ENCODE peak calls at places on chromosomes 11 and 22, in seven cellular contexts. B is lower lobe of right lung, U is DND-41, P is heart right ventricle, E is sigmoid colon, O is HL-60, X is cardiac fibroblast. H is an unnamed sample.

GRCh38 chr11:5620606-5621521 is 3.9 kb upstream of the TRIM34 start:
- DNase-seq in B (no peak), U (no peak), P (no peak), E (no peak), O (no peak), X (peak; percentile 87), H (peak; percentile 85)

GRCh38 chr11:109512249-109512648 is 90.3 kb downstream of the C11orf87 start:
- DNase-seq in B (no peak), U (no peak), P (no peak), E (no peak), O (no peak), X (no peak), H (peak; percentile 19)

GRCh38 chr11:111586305-111586915 is 15.8 kb upstream of the SIK2 start:
- DNase-seq in B (no peak), U (peak; percentile 33), P (no peak), E (no peak), O (peak; percentile 32), X (peak; percentile 68), H (peak; percentile 56)

GRCh38 chr11:28209906-28210305 is 101.7 kb downstream of the METTL15 start:
- DNase-seq in B (no peak), U (no peak), P (no peak), E (no peak), O (no peak), X (no peak), H (peak; percentile 64)

GRCh38 chr11:101049813-101050212 is 79.8 kb downstream of the PGR start:
- DNase-seq in B (no peak), U (no peak), P (no peak), E (no peak), O (no peak), X (no peak), H (no peak)

GRCh38 chr11:8357505-8357888 is 93.8 kb upstream of the LMO1 start:
- DNase-seq in B (no peak), U (no peak), P (no peak), E (no peak), O (no peak), X (no peak), H (no peak)

GRCh38 chr11:27317751-27318150 is 45.3 kb downstream of the CCDC34 start:
- DNase-seq in B (no peak), U (no peak), P (no peak), E (no peak), O (no peak), X (peak; percentile 25), H (peak; percentile 49)

GRCh38 chr11:44446341-44446712 is 119.1 kb upstream of the CD82 start:
- DNase-seq in B (no peak), U (no peak), P (no peak), E (no peak), O (no peak), X (no peak), H (no peak)

GRCh38 chr11:112599861-112600533 is 339.3 kb upstream of the PLET1 start:
- DNase-seq in B (no peak), U (no peak), P (no peak), E (no peak), O (no peak), X (peak; percentile 11), H (no peak)

GRCh38 chr11:35511666-35512065 is 13.8 kb downstream of the PAMR1 start:
- DNase-seq in B (no peak), U (no peak), P (no peak), E (no peak), O (no peak), X (peak; percentile 29), H (peak; percentile 91)

GRCh38 chr22:43889366-43890253 is 2.2 kb downstream of the PNPLA5 start:
- DNase-seq in B (no peak), U (no peak), P (no peak), E (peak; percentile 39), O (no peak), X (peak; percentile 29), H (peak; percentile 42)

GRCh38 chr22:35337932-35338331 is 38.2 kb downstream of the TOM1 start:
- DNase-seq in B (no peak), U (peak; percentile 18), P (no peak), E (no peak), O (no peak), X (no peak), H (no peak)

GRCh38 chr22:27475548-27475897 is 326.0 kb downstream of the MN1 start:
- DNase-seq in B (no peak), U (no peak), P (no peak), E (no peak), O (no peak), X (no peak), H (no peak)
- TF ChIP-seq CTCF in B (no peak), U (no peak), P (no peak), E (no peak), O (no peak), X (no peak), H (no peak)

GRCh38 chr11:47183969-47184368 is 2.3 kb downstream of the PACSIN3 start:
- DNase-seq in B (no peak), U (no peak), P (peak; percentile 33), E (no peak), O (no peak), X (no peak), H (no peak)

GRCh38 chr11:47184711-47185304 is 1.4 kb downstream of the PACSIN3 start:
- DNase-seq in B (no peak), U (no peak), P (peak; percentile 45), E (peak; percentile 81), O (no peak), X (peak; percentile 27), H (no peak)

GRCh38 chr11:47181271-47181670 is 4.6 kb upstream of the ARFGAP2 start:
- DNase-seq in B (no peak), U (no peak), P (no peak), E (no peak), O (no peak), X (no peak), H (no peak)

GRCh38 chr11:47182380-47182779 is 3.9 kb downstream of the PACSIN3 start:
- DNase-seq in B (no peak), U (no peak), P (no peak), E (no peak), O (no peak), X (no peak), H (no peak)

DNA sequence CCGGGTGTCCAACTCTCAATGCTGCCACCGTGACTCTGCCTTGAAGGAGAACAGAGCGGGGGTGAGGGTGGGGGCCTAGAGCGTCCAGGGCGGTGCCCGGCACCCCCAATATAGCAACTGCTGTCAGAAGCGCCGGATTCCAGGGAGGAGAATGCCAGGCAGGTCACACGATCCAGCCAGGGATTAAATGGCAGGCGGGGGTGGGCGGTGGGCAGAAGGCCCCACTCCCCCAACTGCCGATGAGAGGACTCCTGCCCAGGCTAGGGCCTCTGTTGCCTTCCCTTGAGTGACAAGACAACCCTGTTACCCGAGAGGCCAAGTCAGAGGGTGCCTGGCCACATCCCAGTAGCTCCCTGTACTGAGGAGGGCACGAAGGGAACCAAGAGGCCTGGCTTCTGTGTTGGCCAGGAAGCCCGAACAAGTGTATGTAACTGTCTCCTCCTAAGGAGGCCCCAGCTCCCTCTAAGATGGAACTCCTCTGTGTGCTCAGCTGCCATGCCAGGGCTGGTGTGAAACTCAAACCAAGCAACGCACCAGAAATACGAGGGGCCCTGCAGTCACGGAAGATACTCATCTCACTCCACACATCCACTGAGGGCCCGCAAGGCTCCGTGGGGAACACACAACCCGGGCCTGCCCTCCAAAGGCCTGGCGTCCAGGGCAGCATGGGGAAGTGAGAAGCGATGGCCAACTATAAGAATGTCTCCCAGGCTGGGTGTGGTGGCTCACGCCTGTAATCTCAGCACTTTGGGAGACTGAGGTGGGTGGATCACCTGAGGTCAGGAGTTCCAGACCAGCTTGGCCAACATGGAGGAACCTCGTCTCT is 3.0 kb downstream of the PACSIN3 start:
- DNase-seq in B (no peak), U (no peak), P (peak; percentile 33), E (peak; percentile 75), O (no peak), X (no peak), H (no peak)
- H3K4me3 ChIP-seq in B (no peak overlapping the region), U (no peak overlapping the region), P (peak overlapping the region; percentile 73), E (no peak overlapping the region), O (no peak overlapping the region), X (no peak overlapping the region), H (no peak overlapping the region)

GRCh38 chr11:30619767-30620166 is 33.6 kb upstream of the MPPED2 start:
- DNase-seq in B (no peak), U (no peak), P (no peak), E (no peak), O (no peak), X (no peak), H (no peak)

GRCh38 chr11:30617762-30618161 is 31.6 kb upstream of the MPPED2 start:
- DNase-seq in B (no peak), U (no peak), P (no peak), E (no peak), O (no peak), X (no peak), H (no peak)
- TF ChIP-seq CTCF in B (no peak), U (no peak), P (no peak), E (no peak), O (no peak), X (no peak), H (no peak)

GRCh38 chr11:63838150-63838681 is 694 bp upstream of the MARK2 start:
- DNase-seq in B (no peak), U (no peak), P (peak; percentile 37), E (no peak), O (no peak), X (no peak), H (no peak)
- H3K4me3 ChIP-seq in B (peak overlapping the region; percentile 89), U (no peak overlapping the region), P (peak overlapping the region; percentile 97), E (peak overlapping the region; percentile 71), O (peak overlapping the region; percentile 33), X (peak overlapping the region; percentile 33), H (peak overlapping the region; percentile 52)

GRCh38 chr22:38569181-38569971 is 607 bp downstream of the DMC1 start:
- DNase-seq in B (no peak), U (no peak), P (peak; percentile 17), E (peak; percentile 69), O (no peak), X (no peak), H (no peak)

GRCh38 chr22:38567531-38568245 is 2.3 kb downstream of the DMC1 start:
- DNase-seq in B (no peak), U (no peak), P (no peak), E (no peak), O (no peak), X (no peak), H (peak; percentile 55)

GRCh38 chr22:38569972-38570840 is at the start of gene DMC1:
- DNase-seq in B (peak; percentile 93), U (peak; percentile 97), P (peak; percentile 97), E (peak; percentile 98), O (peak; percentile 91), X (peak; percentile 90), H (peak; percentile 78)

GRCh38 chr22:38570841-38571364 is 920 bp upstream of the DMC1 start:
- DNase-seq in B (peak; percentile 51), U (peak; percentile 65), P (peak; percentile 37), E (peak; percentile 77), O (peak; percentile 56), X (peak; percentile 37), H (peak; percentile 39)

GRCh38 chr22:38572065-38572464 is 2.1 kb upstream of the DMC1 start:
- DNase-seq in B (no peak), U (peak; percentile 23), P (no peak), E (no peak), O (peak; percentile 48), X (peak; percentile 73), H (peak; percentile 61)
- TF ChIP-seq CTCF in B (peak; percentile 60), U (peak; percentile 52), P (peak; percentile 70), E (peak; percentile 41), O (no peak), X (peak; percentile 55), H (peak; percentile 71)

H was measured in AG10803.